ENCODE peak calls at places on chromosomes 13 and 19, in five cellular contexts. J is stimulated activated CD4-positive, alpha-beta T cell treated with anti-CD3 and anti-CD28 coated beads, TNF-alpha, amount 100 ng/mL, for 4 hours; A is foreskin fibroblast; B is brain microvascular endothelial cell; Z is memory B cell. M is an unnamed sample.

GRCh38 chr13:113121928-113122420 is 625 bp upstream of the F10 start:
- DNase-seq in Z (no peak), J (no peak), A (no peak), B (no peak), M (no peak)

GRCh38 chr19:16591803-16592556 is 19.8 kb upstream of the SLC35E1 start:
- DNase-seq in B (no peak), A (peak), J (no peak), Z (no peak), M (no peak)

GRCh38 chr19:55366790-55367189 is 3.5 kb downstream of the IL11 start:
- DNase-seq in J (no peak), A (no peak), Z (no peak), B (no peak), M (no peak)

GRCh38 chr13:90868321-90868920 is 479.1 kb upstream of the MIR17HG start:
- DNase-seq in J (no peak), B (peak), Z (no peak), A (peak), M (no peak)

GRCh38 chr19:45280471-45280961 is 29.4 kb downstream of the MARK4 start:
- DNase-seq in Z (no peak), A (no peak), J (no peak), B (no peak), M (no peak)

GRCh38 chr13:39105110-39105509 is 66.9 kb downstream of the NHLRC3 start:
- DNase-seq in A (peak), J (no peak), B (no peak), Z (no peak), M (no peak)

GRCh38 chr19:51007488-51007887 is 6.1 kb upstream of the KLK8 start:
- DNase-seq in J (no peak), B (no peak), Z (no peak), A (no peak), M (no peak)

GRCh38 chr19:36401475-36401874 is 17.0 kb downstream of the ZFP82 start:
- DNase-seq in Z (no peak), J (no peak), B (no peak), A (no peak), M (no peak)

GRCh38 chr13:36493046-36493445 is 60.8 kb downstream of the CCNA1 start:
- DNase-seq in Z (no peak), J (no peak), B (no peak), A (no peak), M (no peak)

GRCh38 chr19:19738564-19738963 is 5.7 kb upstream of the ZNF14 start:
- DNase-seq in Z (no peak), A (no peak), J (no peak), B (no peak), M (no peak)

GRCh38 chr19:34265221-34265650 is 10.9 kb downstream of the GARRE1 start:
- DNase-seq in Z (no peak), J (no peak), B (no peak), A (no peak), M (no peak)

GRCh38 chr13:82341116-82341515 is 1541.2 kb downstream of the SLITRK1 start:
- DNase-seq in J (no peak), A (no peak), B (no peak), Z (no peak), M (no peak)

GRCh38 chr13:98447881-98448641 is 128.8 kb downstream of the STK24 start:
- DNase-seq in Z (peak), J (no peak), B (no peak), A (peak), M (no peak)

GRCh38 chr19:12330340-12330739 is 3.1 kb downstream of the ZNF563 start:
- DNase-seq in B (no peak), A (no peak), J (no peak), Z (no peak), M (no peak)

GRCh38 chr19:55223291-55224037 is 5.1 kb downstream of the TMEM86B start:
- DNase-seq in B (no peak), A (no peak), Z (no peak), J (no peak), M (no peak)

GRCh38 chr19:54209748-54210494 is 9.3 kb downstream of the RPS9 start:
- DNase-seq in B (peak), Z (no peak), A (peak), J (no peak), M (no peak)

GRCh38 chr13:73983109-73983508 is 151.1 kb downstream of the KLF12 start:
- DNase-seq in A (no peak), J (no peak), B (no peak), Z (no peak), M (no peak)

GRCh38 chr13:100290165-100290801 is 201.4 kb downstream of the PCCA start:
- DNase-seq in B (no peak), Z (no peak), A (no peak), J (no peak), M (no peak)

GRCh38 chr19:932647-933552 is 7.1 kb downstream of the ARID3A start:
- DNase-seq in Z (no peak), A (peak), J (no peak), B (peak), M (no peak)

GRCh38 chr13:24910502-24911134 is 146.6 kb downstream of the RNF17 start:
- DNase-seq in B (no peak), J (no peak), Z (no peak), A (peak), M (no peak)